ENCODE peak calls at places on chromosomes 5 and 9, in six cellular contexts. One of them, this sample, is unnamed.

GRCh38 chr5:54302267-54302687 is 8.1 kb downstream of the ARL15 start:
- DNase-seq in fibroblast of pulmonary artery: peak; percentile 40
- DNase-seq in heart right ventricle: no peak
- DNase-seq in astrocyte of the spinal cord: peak; percentile 53
- DNase-seq in dorsolateral prefrontal cortex: no peak
- DNase-seq in AG10803: peak; percentile 27
- DNase-seq in this sample: peak; percentile 91

GRCh38 chr5:11719888-11720481 is 184.3 kb downstream of the CTNND2 start:
- DNase-seq in AG10803: no peak
- DNase-seq in fibroblast of pulmonary artery: no peak
- DNase-seq in heart right ventricle: no peak
- DNase-seq in astrocyte of the spinal cord: peak; percentile 30
- DNase-seq in dorsolateral prefrontal cortex: no peak
- DNase-seq in this sample: peak; percentile 3

GRCh38 chr5:23042231-23042630 is 189.1 kb upstream of the CDH12 start:
- DNase-seq in astrocyte of the spinal cord: no peak
- DNase-seq in heart right ventricle: no peak
- DNase-seq in AG10803: no peak
- DNase-seq in fibroblast of pulmonary artery: no peak
- DNase-seq in dorsolateral prefrontal cortex: no peak
- DNase-seq in this sample: no peak

GRCh38 chr9:90998573-90998972 is 197.0 kb downstream of the SYK start:
- DNase-seq in dorsolateral prefrontal cortex: no peak
- DNase-seq in AG10803: no peak
- DNase-seq in fibroblast of pulmonary artery: no peak
- DNase-seq in heart right ventricle: no peak
- DNase-seq in astrocyte of the spinal cord: no peak
- DNase-seq in this sample: no peak

GRCh38 chr5:168356171-168356570 is 64.7 kb downstream of the WWC1 start:
- DNase-seq in heart right ventricle: no peak
- DNase-seq in dorsolateral prefrontal cortex: no peak
- DNase-seq in AG10803: no peak
- DNase-seq in fibroblast of pulmonary artery: no peak
- DNase-seq in astrocyte of the spinal cord: no peak
- DNase-seq in this sample: no peak

GRCh38 chr9:135342206-135343130 is 137.1 kb upstream of the PPP1R26 start:
- DNase-seq in astrocyte of the spinal cord: no peak
- DNase-seq in heart right ventricle: no peak
- DNase-seq in fibroblast of pulmonary artery: no peak
- DNase-seq in dorsolateral prefrontal cortex: peak; percentile 15
- DNase-seq in AG10803: no peak
- DNase-seq in this sample: no peak

GRCh38 chr9:107024193-107024592 is 161.2 kb downstream of the ZNF462 start:
- DNase-seq in astrocyte of the spinal cord: no peak
- DNase-seq in heart right ventricle: no peak
- DNase-seq in AG10803: no peak
- DNase-seq in dorsolateral prefrontal cortex: no peak
- DNase-seq in fibroblast of pulmonary artery: no peak
- DNase-seq in this sample: peak; percentile 18

GRCh38 chr5:125713406-125713805 is 709.8 kb upstream of the GRAMD2B start:
- DNase-seq in dorsolateral prefrontal cortex: no peak
- DNase-seq in heart right ventricle: no peak
- DNase-seq in astrocyte of the spinal cord: no peak
- DNase-seq in AG10803: no peak
- DNase-seq in fibroblast of pulmonary artery: no peak
- DNase-seq in this sample: no peak

GRCh38 chr9:131387394-131387793 is 6.5 kb upstream of the PRRC2B start:
- DNase-seq in fibroblast of pulmonary artery: no peak
- DNase-seq in AG10803: no peak
- DNase-seq in astrocyte of the spinal cord: no peak
- DNase-seq in dorsolateral prefrontal cortex: no peak
- DNase-seq in heart right ventricle: no peak
- DNase-seq in this sample: no peak
- TF ChIP-seq CTCF in fibroblast of pulmonary artery: no peak
- TF ChIP-seq CTCF in AG10803: no peak
- TF ChIP-seq CTCF in astrocyte of the spinal cord: no peak
- TF ChIP-seq CTCF in dorsolateral prefrontal cortex: no peak
- TF ChIP-seq CTCF in heart right ventricle: no peak
- TF ChIP-seq CTCF in this sample: no peak

GRCh38 chr9:131419029-131419614 is 25.2 kb downstream of the PRRC2B start:
- DNase-seq in astrocyte of the spinal cord: no peak
- DNase-seq in AG10803: peak; percentile 60
- DNase-seq in heart right ventricle: no peak
- DNase-seq in dorsolateral prefrontal cortex: no peak
- DNase-seq in fibroblast of pulmonary artery: no peak
- DNase-seq in this sample: no peak

GRCh38 chr9:131418143-131419028 is 24.5 kb downstream of the PRRC2B start:
- DNase-seq in dorsolateral prefrontal cortex: no peak
- DNase-seq in astrocyte of the spinal cord: no peak
- DNase-seq in fibroblast of pulmonary artery: no peak
- DNase-seq in heart right ventricle: no peak
- DNase-seq in AG10803: peak; percentile 60
- DNase-seq in this sample: no peak

GRCh38 chr9:131419716-131420115 is 25.8 kb downstream of the PRRC2B start:
- DNase-seq in fibroblast of pulmonary artery: no peak
- DNase-seq in astrocyte of the spinal cord: no peak
- DNase-seq in dorsolateral prefrontal cortex: no peak
- DNase-seq in heart right ventricle: no peak
- DNase-seq in AG10803: no peak
- DNase-seq in this sample: no peak

GRCh38 chr9:131416509-131416908 is 22.6 kb downstream of the PRRC2B start:
- DNase-seq in heart right ventricle: no peak
- DNase-seq in AG10803: no peak
- DNase-seq in fibroblast of pulmonary artery: no peak
- DNase-seq in dorsolateral prefrontal cortex: no peak
- DNase-seq in astrocyte of the spinal cord: no peak
- DNase-seq in this sample: no peak

DNA sequence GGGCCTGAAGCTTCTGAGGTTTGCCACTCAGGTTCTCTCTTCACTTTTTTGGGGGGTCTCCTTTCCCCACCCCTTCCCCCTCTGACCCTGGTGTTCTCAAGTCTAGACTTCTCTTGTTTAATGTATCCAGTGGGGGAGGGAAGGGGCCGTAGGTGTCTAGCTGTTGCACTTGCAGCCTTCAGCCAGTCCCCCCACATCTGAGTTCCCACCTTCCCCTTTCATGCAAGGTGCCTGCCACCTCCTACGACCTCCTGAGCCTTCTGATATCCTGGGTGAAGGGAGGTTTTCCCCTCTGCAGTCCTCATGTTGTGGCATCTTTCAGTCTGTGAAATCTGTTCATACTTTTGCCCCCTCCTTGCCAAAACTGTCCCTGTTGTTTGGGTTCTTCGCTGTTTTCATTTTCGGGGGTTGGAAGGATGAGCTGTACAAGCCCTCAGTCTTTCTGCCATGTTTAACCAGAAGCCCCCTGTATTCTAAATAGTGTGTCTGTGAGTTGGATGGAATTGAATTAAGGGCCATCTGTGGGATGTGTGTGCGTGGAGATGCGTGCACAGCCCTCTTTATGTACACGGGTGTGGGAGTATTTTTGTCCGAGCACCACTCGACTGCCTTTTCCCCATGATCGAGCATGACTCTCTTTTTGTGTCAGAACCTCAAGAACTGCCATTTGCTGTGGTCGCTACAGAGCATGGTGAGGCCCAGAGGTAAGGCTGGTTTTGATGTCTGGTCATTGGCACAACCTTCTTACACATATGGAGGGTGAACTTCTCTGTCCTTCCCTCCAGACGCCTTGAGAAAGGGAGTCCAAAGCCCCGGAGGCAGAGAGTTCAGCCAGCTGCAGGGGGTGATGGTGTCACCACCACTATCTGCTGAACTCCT is 23.6 kb downstream of the PRRC2B start:
- DNase-seq in dorsolateral prefrontal cortex: no peak
- DNase-seq in AG10803: no peak
- DNase-seq in heart right ventricle: no peak
- DNase-seq in fibroblast of pulmonary artery: no peak
- DNase-seq in astrocyte of the spinal cord: no peak
- DNase-seq in this sample: no peak
- H3K4me3 ChIP-seq in dorsolateral prefrontal cortex: no peak overlapping the region
- H3K4me3 ChIP-seq in AG10803: no peak overlapping the region
- H3K4me3 ChIP-seq in heart right ventricle: no peak overlapping the region
- H3K4me3 ChIP-seq in fibroblast of pulmonary artery: no peak overlapping the region
- H3K4me3 ChIP-seq in astrocyte of the spinal cord: no peak overlapping the region
- H3K4me3 ChIP-seq in this sample: no peak overlapping the region

DNA sequence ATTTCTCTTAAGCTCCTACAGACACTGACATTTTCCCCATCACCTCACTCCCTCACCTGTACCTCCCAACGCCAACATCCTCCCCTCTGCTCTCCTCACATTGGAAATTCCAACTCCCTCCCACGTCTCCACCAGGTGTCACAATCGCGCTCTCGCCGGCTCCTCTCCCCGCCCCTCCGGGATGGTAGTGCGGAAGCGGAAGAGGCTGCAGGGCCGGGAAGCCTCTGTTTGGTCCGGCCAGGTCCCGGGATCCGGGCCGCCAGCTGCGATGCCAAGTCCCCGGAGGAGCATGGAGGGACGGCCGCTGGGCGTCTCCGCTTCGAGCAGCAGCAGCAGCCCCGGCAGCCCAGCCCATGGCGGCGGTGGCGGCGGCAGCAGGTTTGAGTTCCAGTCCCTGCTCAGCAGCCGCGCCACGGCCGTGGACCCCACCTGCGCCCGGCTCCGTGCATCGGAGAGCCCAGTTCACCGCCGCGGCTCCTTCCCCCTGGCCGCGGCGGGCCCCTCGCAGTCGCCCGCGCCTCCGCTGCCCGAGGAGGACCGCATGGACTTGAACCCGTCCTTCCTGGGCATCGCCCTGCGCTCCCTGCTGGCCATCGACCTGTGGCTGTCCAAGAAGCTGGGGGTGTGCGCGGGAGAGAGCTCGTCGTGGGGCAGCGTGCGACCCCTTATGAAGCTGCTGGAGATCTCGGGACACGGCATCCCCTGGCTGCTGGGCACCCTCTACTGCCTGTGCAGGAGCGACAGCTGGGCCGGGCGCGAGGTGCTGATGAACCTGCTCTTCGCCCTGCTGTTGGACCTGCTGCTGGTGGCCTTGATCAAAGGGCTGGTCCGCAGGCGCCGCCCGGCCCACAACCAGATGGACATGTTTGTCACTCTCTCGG is at the start of gene PLPP6:
- DNase-seq in fibroblast of pulmonary artery: peak; percentile 84
- DNase-seq in astrocyte of the spinal cord: peak; percentile 82
- DNase-seq in dorsolateral prefrontal cortex: peak; percentile 63
- DNase-seq in AG10803: peak; percentile 75
- DNase-seq in heart right ventricle: peak; percentile 88
- DNase-seq in this sample: peak; percentile 85
- TF ChIP-seq CTCF in fibroblast of pulmonary artery: peak; percentile 47
- TF ChIP-seq CTCF in astrocyte of the spinal cord: peak; percentile 65
- TF ChIP-seq CTCF in dorsolateral prefrontal cortex: peak; percentile 63
- TF ChIP-seq CTCF in AG10803: peak; percentile 57
- TF ChIP-seq CTCF in heart right ventricle: peak; percentile 24
- TF ChIP-seq CTCF in this sample: peak; percentile 68

GRCh38 chr5:132224721-132225120 is 2.9 kb downstream of the P4HA2 start:
- DNase-seq in heart right ventricle: no peak
- DNase-seq in fibroblast of pulmonary artery: no peak
- DNase-seq in astrocyte of the spinal cord: peak; percentile 22
- DNase-seq in dorsolateral prefrontal cortex: no peak
- DNase-seq in AG10803: peak; percentile 75
- DNase-seq in this sample: peak; percentile 39

GRCh38 chr5:132226516-132227234 is 978 bp downstream of the P4HA2 start:
- DNase-seq in dorsolateral prefrontal cortex: no peak
- DNase-seq in fibroblast of pulmonary artery: peak; percentile 33
- DNase-seq in astrocyte of the spinal cord: peak; percentile 47
- DNase-seq in AG10803: peak; percentile 42
- DNase-seq in heart right ventricle: peak; percentile 31
- DNase-seq in this sample: no peak

GRCh38 chr5:132223861-132224260 is 3.8 kb downstream of the P4HA2 start:
- DNase-seq in dorsolateral prefrontal cortex: no peak
- DNase-seq in fibroblast of pulmonary artery: no peak
- DNase-seq in heart right ventricle: no peak
- DNase-seq in AG10803: no peak
- DNase-seq in astrocyte of the spinal cord: no peak
- DNase-seq in this sample: no peak

GRCh38 chr5:132227235-132227484 is 493 bp downstream of the P4HA2 start:
- DNase-seq in heart right ventricle: no peak
- DNase-seq in astrocyte of the spinal cord: no peak
- DNase-seq in fibroblast of pulmonary artery: no peak
- DNase-seq in dorsolateral prefrontal cortex: no peak
- DNase-seq in AG10803: no peak
- DNase-seq in this sample: no peak

GRCh38 chr5:132225165-132226032 is 2.3 kb downstream of the P4HA2 start:
- DNase-seq in fibroblast of pulmonary artery: peak; percentile 93
- DNase-seq in dorsolateral prefrontal cortex: no peak
- DNase-seq in heart right ventricle: peak; percentile 53
- DNase-seq in AG10803: peak; percentile 89
- DNase-seq in astrocyte of the spinal cord: peak; percentile 73
- DNase-seq in this sample: peak; percentile 61
- H3K4me3 ChIP-seq in fibroblast of pulmonary artery: peak overlapping the region; percentile 10
- H3K4me3 ChIP-seq in dorsolateral prefrontal cortex: no peak overlapping the region
- H3K4me3 ChIP-seq in heart right ventricle: no peak overlapping the region
- H3K4me3 ChIP-seq in AG10803: peak overlapping the region; percentile 74
- H3K4me3 ChIP-seq in astrocyte of the spinal cord: peak overlapping the region; percentile 12
- H3K4me3 ChIP-seq in this sample: peak overlapping the region; percentile 25

GRCh38 chr9:69546265-69546664 is 125.9 kb downstream of the APBA1 start:
- DNase-seq in fibroblast of pulmonary artery: peak; percentile 34
- DNase-seq in heart right ventricle: no peak
- DNase-seq in astrocyte of the spinal cord: peak; percentile 27
- DNase-seq in AG10803: peak; percentile 16
- DNase-seq in dorsolateral prefrontal cortex: peak; percentile 21
- DNase-seq in this sample: no peak
- TF ChIP-seq CTCF in fibroblast of pulmonary artery: peak; percentile 37
- TF ChIP-seq CTCF in heart right ventricle: no peak
- TF ChIP-seq CTCF in astrocyte of the spinal cord: peak; percentile 62
- TF ChIP-seq CTCF in AG10803: peak; percentile 43
- TF ChIP-seq CTCF in dorsolateral prefrontal cortex: peak; percentile 42
- TF ChIP-seq CTCF in this sample: peak; percentile 35

DNA sequence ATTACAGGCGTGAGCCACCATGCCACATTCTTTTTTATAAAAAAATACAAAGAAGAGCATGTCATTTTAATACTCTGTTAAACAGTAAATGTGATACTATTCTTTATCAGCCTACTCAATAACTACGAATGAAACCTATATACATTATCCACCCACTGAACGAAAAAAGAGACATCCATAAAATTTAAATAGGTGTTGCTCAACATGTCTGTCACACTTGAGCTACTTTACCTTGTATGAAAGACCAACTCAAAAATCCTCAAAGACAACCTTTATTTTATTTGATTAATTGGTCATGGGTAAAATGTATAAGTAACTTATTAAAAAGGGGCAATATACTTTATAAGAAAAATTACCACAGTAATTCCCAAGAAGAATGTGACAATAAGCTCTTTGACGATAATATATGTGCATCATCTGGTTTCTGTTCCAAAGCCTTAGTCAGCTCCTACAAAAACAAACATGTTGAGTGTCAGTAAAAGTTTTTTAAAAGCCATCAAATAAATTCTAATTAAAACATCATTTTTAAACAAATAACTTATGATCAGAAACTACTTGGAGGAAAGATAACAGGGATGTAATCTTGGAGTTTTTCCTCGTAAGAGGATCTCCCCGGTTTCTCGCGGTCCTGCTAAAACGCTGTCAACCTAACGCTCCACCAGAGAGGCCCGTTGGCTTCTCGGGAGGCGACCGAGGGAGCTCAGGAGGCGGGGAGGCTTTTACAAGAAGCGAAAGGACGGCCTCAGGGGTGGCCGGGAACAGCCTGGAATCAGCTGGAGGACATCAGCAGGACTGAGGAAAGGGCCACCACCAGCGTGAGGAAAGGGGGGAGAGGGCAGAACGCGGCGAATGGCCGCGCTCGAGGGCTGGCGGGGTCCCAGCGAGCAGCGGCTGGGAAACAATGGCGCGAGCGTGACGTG is 13.5 kb upstream of the ANKRD18B start:
- DNase-seq in heart right ventricle: peak; percentile 72
- DNase-seq in fibroblast of pulmonary artery: peak; percentile 69
- DNase-seq in dorsolateral prefrontal cortex: peak; percentile 58
- DNase-seq in AG10803: peak; percentile 47
- DNase-seq in astrocyte of the spinal cord: peak; percentile 80
- DNase-seq in this sample: peak; percentile 73
- H3K4me3 ChIP-seq in heart right ventricle: peak overlapping the region; percentile 44
- H3K4me3 ChIP-seq in fibroblast of pulmonary artery: peak overlapping the region; percentile 59
- H3K4me3 ChIP-seq in dorsolateral prefrontal cortex: peak overlapping the region; percentile 70
- H3K4me3 ChIP-seq in AG10803: peak overlapping the region; percentile 71
- H3K4me3 ChIP-seq in astrocyte of the spinal cord: peak overlapping the region; percentile 53
- H3K4me3 ChIP-seq in this sample: peak overlapping the region; percentile 78

This sample was measured in choroid plexus epithelial cell.